ENCODE peak calls at places on chromosomes 2 and 18, in ten cellular contexts. H is amniotic stem cell; O is germinal center; V is GM12864; A is NCI-H1105 treated with DMSO at 0.1 percent for 48 hours; M is HuH-7.5; I is transverse colon; T is activated CD4-positive, CD25-positive, alpha-beta regulatory T cell; G is BE2C; K is HFFc6. B is an unnamed sample.

GRCh38 chr2:70960833-70961647 is 17.4 kb upstream of the ANKRD53 start:
- DNase-seq in H (no peak), O (no peak), V (no peak), A (no peak), M (no peak), I (no peak), T (no peak), G (no peak), K (no peak), B (no peak)

GRCh38 chr2:188406414-188406813 is 114.7 kb downstream of the GULP1 start:
- DNase-seq in H (no peak), O (no peak), V (no peak), A (no peak), M (no peak), I (no peak), T (no peak), G (no peak), K (no peak), B (no peak)

GRCh38 chr2:70984576-70985282 is 6.3 kb downstream of the ANKRD53 start:
- DNase-seq in H (no peak), O (peak), V (no peak), A (no peak), M (no peak), I (peak), T (peak), G (no peak), K (peak), B (peak)

GRCh38 chr2:45170191-45170975 is 161.1 kb upstream of the SIX2 start:
- DNase-seq in H (no peak), O (no peak), V (no peak), A (no peak), M (peak), I (no peak), T (no peak), G (no peak), K (no peak), B (no peak)

GRCh38 chr2:25993049-25993448 is 10.8 kb upstream of the KIF3C start:
- DNase-seq in H (no peak), O (no peak), V (no peak), A (no peak), M (no peak), I (no peak), T (no peak), G (no peak), K (no peak), B (no peak)

GRCh38 chr2:16861154-16861929 is 195.7 kb upstream of the CYRIA start:
- DNase-seq in H (no peak), O (no peak), V (no peak), A (no peak), M (no peak), I (no peak), T (no peak), G (no peak), K (no peak), B (no peak)

GRCh38 chr2:151766421-151767153 is 32.3 kb upstream of the NEB start:
- DNase-seq in H (no peak), O (peak), V (no peak), A (no peak), M (no peak), I (no peak), T (no peak), G (no peak), K (peak), B (no peak)

GRCh38 chr2:33363599-33364300 is 112.7 kb upstream of the RASGRP3 start:
- DNase-seq in H (no peak), O (no peak), V (no peak), A (no peak), M (no peak), I (no peak), T (no peak), G (no peak), K (peak), B (no peak)

GRCh38 chr2:152525277-152525838 is 190.4 kb downstream of the FMNL2 start:
- DNase-seq in H (no peak), O (no peak), V (no peak), A (no peak), M (no peak), I (peak), T (no peak), G (no peak), K (peak), B (no peak)

GRCh38 chr18:7793100-7793499 is 226.0 kb downstream of the PTPRM start:
- DNase-seq in H (no peak), O (no peak), V (no peak), A (no peak), M (no peak), I (no peak), T (no peak), G (no peak), K (no peak), B (no peak)

GRCh38 chr2:48233005-48233404 is 296.9 kb upstream of the STON1 start:
- DNase-seq in H (no peak), O (no peak), V (no peak), A (no peak), M (no peak), I (no peak), T (no peak), G (no peak), K (no peak), B (no peak)

GRCh38 chr2:199273043-199273647 is 184.6 kb downstream of the SATB2 start:
- DNase-seq in H (no peak), O (no peak), V (no peak), A (peak), M (no peak), I (no peak), T (no peak), G (no peak), K (peak), B (no peak)

GRCh38 chr2:164430166-164430783 is 191.0 kb downstream of the GRB14 start:
- DNase-seq in H (peak), O (no peak), V (no peak), A (peak), M (peak), I (no peak), T (no peak), G (peak), K (peak), B (no peak)

GRCh38 chr2:19611491-19612332 is 253.3 kb upstream of the OSR1 start:
- DNase-seq in H (peak), O (no peak), V (no peak), A (no peak), M (peak), I (peak), T (no peak), G (no peak), K (peak), B (no peak)

GRCh38 chr2:142693171-142693950 is 184.1 kb upstream of the KYNU start:
- DNase-seq in H (no peak), O (no peak), V (no peak), A (no peak), M (no peak), I (no peak), T (no peak), G (peak), K (no peak), B (no peak)

GRCh38 chr2:20619624-20620024 is 31.3 kb downstream of the HS1BP3 start:
- DNase-seq in H (no peak), O (no peak), V (no peak), A (no peak), M (no peak), I (no peak), T (no peak), G (no peak), K (no peak), B (peak)

GRCh38 chr2:205975082-205975949 is 110.7 kb downstream of the INO80D start:
- DNase-seq in H (no peak), O (no peak), V (no peak), A (no peak), M (peak), I (peak), T (no peak), G (no peak), K (no peak), B (no peak)

GRCh38 chr2:104332733-104333132 is 521.2 kb upstream of the POU3F3 start:
- DNase-seq in H (no peak), O (no peak), V (no peak), A (no peak), M (no peak), I (no peak), T (no peak), G (no peak), K (no peak), B (no peak)

GRCh38 chr18:33355263-33355662 is 85.3 kb downstream of the CCDC178 start:
- DNase-seq in H (no peak), O (no peak), V (no peak), A (no peak), M (no peak), I (no peak), T (no peak), G (no peak), K (no peak), B (no peak)

GRCh38 chr2:24228470-24228869 is 53.6 kb downstream of the FAM228A start:
- DNase-seq in H (no peak), O (no peak), V (peak), A (peak), M (no peak), I (no peak), T (no peak), G (no peak), K (peak), B (no peak)

GRCh38 chr2:29448238-29448637 is 333.0 kb downstream of the CLIP4 start:
- DNase-seq in H (no peak), O (no peak), V (no peak), A (no peak), M (no peak), I (no peak), T (no peak), G (no peak), K (no peak), B (no peak)

GRCh38 chr18:12860530-12860929 is 23.5 kb downstream of the PTPN2 start:
- DNase-seq in H (no peak), O (no peak), V (no peak), A (no peak), M (no peak), I (no peak), T (no peak), G (no peak), K (no peak), B (no peak)

GRCh38 chr2:39584283-39584972 is 81.3 kb upstream of the TMEM178A start:
- DNase-seq in H (peak), O (no peak), V (no peak), A (no peak), M (no peak), I (no peak), T (no peak), G (no peak), K (peak), B (no peak)

GRCh38 chr2:237403024-237403882 is 10.7 kb downstream of the COL6A3 start:
- DNase-seq in H (no peak), O (no peak), V (no peak), A (no peak), M (no peak), I (no peak), T (no peak), G (no peak), K (peak), B (no peak)

GRCh38 chr2:144198116-144198515 is 321.8 kb downstream of the ZEB2 start:
- DNase-seq in H (no peak), O (no peak), V (no peak), A (no peak), M (peak), I (no peak), T (no peak), G (no peak), K (peak), B (no peak)

GRCh38 chr2:234846589-234847363 is 105.0 kb upstream of the SH3BP4 start:
- DNase-seq in H (no peak), O (no peak), V (no peak), A (no peak), M (no peak), I (no peak), T (no peak), G (no peak), K (no peak), B (no peak)

GRCh38 chr18:3653263-3653858 is 203.4 kb downstream of the TGIF1 start:
- DNase-seq in H (no peak), O (no peak), V (no peak), A (no peak), M (no peak), I (no peak), T (no peak), G (no peak), K (no peak), B (no peak)

GRCh38 chr18:3321133-3321812 is 59.3 kb downstream of the MYL12B start:
- DNase-seq in H (peak), O (no peak), V (no peak), A (peak), M (no peak), I (no peak), T (no peak), G (peak), K (peak), B (no peak)

GRCh38 chr2:186486651-186487647 is 889 bp downstream of the ZC3H15 start:
- DNase-seq in H (no peak), O (no peak), V (no peak), A (peak), M (no peak), I (no peak), T (no peak), G (no peak), K (no peak), B (no peak)